ENCODE peak calls at places on chromosomes 3 and 15, in nine cellular contexts. B, T, N, W, K, I, A, Z and U are unnamed samples. For H3K4me1, the result is how much of the 10 kb centered on the place peaks cover.

GRCh38 chr3:67123914-67124313 is 125.8 kb downstream of the KBTBD8 start:
- DNase-seq in A (no peak), N (no peak), T (no peak), B (no peak), I (no peak), Z (no peak), W (no peak), K (no peak), U (no peak)

GRCh38 chr3:71185733-71186455 is 397.6 kb downstream of the FOXP1 start:
- DNase-seq in K (no peak), W (no peak), N (peak), Z (no peak), I (no peak), T (peak), B (peak), A (peak), U (no peak)

GRCh38 chr3:59978979-59979378 is 929.2 kb upstream of the CFAP20DC start:
- DNase-seq in Z (no peak), W (no peak), A (no peak), T (no peak), K (no peak), N (no peak), B (no peak), I (no peak), U (no peak)

GRCh38 chr15:47405768-47406167 is 311.5 kb upstream of the SEMA6D start:
- DNase-seq in W (no peak), B (no peak), T (no peak), I (no peak), K (no peak), N (no peak), Z (no peak), A (no peak), U (no peak)

GRCh38 chr3:143040264-143040879 is 39.0 kb downstream of the U2SURP start:
- DNase-seq in T (peak), A (no peak), I (peak), Z (no peak), K (no peak), W (no peak), N (peak), B (peak), U (peak)

GRCh38 chr3:190676477-190676876 is 162.6 kb downstream of the IL1RAP start:
- DNase-seq in Z (no peak), K (no peak), N (peak), W (no peak), I (no peak), T (peak), A (no peak), B (peak), U (no peak)

GRCh38 chr3:115836944-115837343 is 213.6 kb downstream of the GAP43 start:
- DNase-seq in B (peak), W (no peak), I (peak), Z (no peak), T (peak), N (peak), A (no peak), K (no peak), U (peak)

GRCh38 chr15:87369269-87369668 is 887.3 kb downstream of the NTRK3 start:
- DNase-seq in B (peak), Z (no peak), I (no peak), K (no peak), A (no peak), T (peak), N (peak), W (no peak), U (peak)

GRCh38 chr3:128623762-128624176 is 26.8 kb downstream of the RPN1 start:
- DNase-seq in K (no peak), T (peak), Z (no peak), N (no peak), B (peak), A (no peak), W (peak), I (no peak), U (peak)

GRCh38 chr3:167976880-167977498 is 118.7 kb downstream of the GOLIM4 start:
- DNase-seq in W (no peak), N (no peak), I (no peak), K (no peak), T (no peak), B (no peak), Z (no peak), A (no peak), U (no peak)

GRCh38 chr3:67692621-67693020 is 38.2 kb upstream of the SUCLG2 start:
- DNase-seq in T (no peak), B (peak), N (no peak), A (no peak), K (no peak), I (no peak), W (no peak), Z (no peak), U (peak)

GRCh38 chr3:113606539-113607218 is 74.3 kb downstream of the SIDT1 start:
- DNase-seq in N (no peak), T (no peak), K (no peak), B (no peak), A (peak), Z (no peak), W (no peak), I (no peak), U (no peak)

GRCh38 chr3:178325330-178325729 is 210.9 kb upstream of the KCNMB2 start:
- DNase-seq in A (no peak), I (peak), B (peak), Z (no peak), K (no peak), T (peak), W (no peak), N (peak), U (peak)

GRCh38 chr3:186772281-186772885 is 11.0 kb upstream of the EIF4A2 start:
- DNase-seq in B (no peak), I (no peak), T (no peak), W (no peak), A (peak), K (no peak), N (no peak), Z (no peak), U (no peak)

GRCh38 chr3:184186902-184187207 is 856 bp downstream of the ABCF3 start:
- DNase-seq in T (no peak), W (no peak), K (no peak), I (no peak), Z (no peak), B (no peak), N (no peak), A (no peak), U (no peak)

GRCh38 chr3:144105542-144105941 is 133.9 kb downstream of the DIPK2A start:
- DNase-seq in Z (no peak), T (no peak), B (no peak), K (no peak), A (no peak), I (no peak), N (no peak), W (no peak), U (no peak)

GRCh38 chr15:49101536-49101935 is 53.9 kb downstream of the COPS2 start:
- DNase-seq in Z (no peak), A (no peak), W (no peak), I (no peak), K (no peak), N (no peak), T (peak), B (peak), U (no peak)

GRCh38 chr3:105997800-105998526 is 129.2 kb upstream of the CBLB start:
- DNase-seq in B (peak), N (peak), K (no peak), A (no peak), I (no peak), Z (no peak), T (peak), W (peak), U (peak)

GRCh38 chr15:58684036-58684700 is 65.3 kb downstream of the ADAM10 start:
- DNase-seq in W (no peak), K (no peak), I (peak), B (peak), Z (no peak), A (no peak), T (no peak), N (no peak), U (no peak)

GRCh38 chr15:63953524-63953923 is 92.8 kb downstream of the DAPK2 start:
- DNase-seq in I (no peak), N (no peak), W (no peak), T (no peak), A (no peak), K (no peak), Z (no peak), B (no peak), U (no peak)

GRCh38 chr3:49780080-49780967 is 6.0 kb downstream of the IP6K1 start:
- DNase-seq in A (no peak), N (no peak), K (no peak), I (no peak), Z (no peak), W (no peak), B (no peak), T (peak), U (no peak)

GRCh38 chr15:73578036-73578435 is 55.2 kb downstream of the NPTN start:
- DNase-seq in I (no peak), N (no peak), K (no peak), A (no peak), Z (no peak), T (no peak), B (no peak), W (no peak), U (no peak)

GRCh38 chr15:89664441-89664840 is 9.2 kb upstream of the KIF7 start:
- DNase-seq in N (no peak), Z (no peak), I (no peak), T (no peak), W (no peak), A (no peak), K (no peak), B (no peak), U (no peak)

GRCh38 chr3:181773921-181774320 is 62.2 kb downstream of the SOX2 start:
- DNase-seq in T (no peak), I (no peak), A (no peak), B (no peak), K (no peak), W (no peak), Z (no peak), N (no peak), U (no peak)

GRCh38 chr3:16338124-16338523 is 73.1 kb downstream of the OXNAD1 start:
- DNase-seq in A (peak), B (no peak), Z (peak), T (no peak), N (no peak), W (no peak), K (no peak), I (no peak), U (no peak)

GRCh38 chr3:134065252-134065651 is 35.5 kb upstream of the SLCO2A1 start:
- DNase-seq in W (no peak), N (no peak), A (no peak), T (no peak), K (no peak), I (no peak), Z (no peak), B (no peak), U (no peak)

GRCh38 chr15:78301326-78301725 is 1.9 kb upstream of the SKIC8 start:
- DNase-seq in B (no peak), I (no peak), N (no peak), T (no peak), A (no peak), K (no peak), Z (no peak), W (no peak), U (no peak)

GRCh38 chr3:37863949-37864822 is 2.5 kb downstream of the CTDSPL start:
- DNase-seq in W (no peak), N (peak), Z (no peak), K (no peak), B (no peak), A (no peak), T (no peak), I (no peak), U (no peak)

DNA sequence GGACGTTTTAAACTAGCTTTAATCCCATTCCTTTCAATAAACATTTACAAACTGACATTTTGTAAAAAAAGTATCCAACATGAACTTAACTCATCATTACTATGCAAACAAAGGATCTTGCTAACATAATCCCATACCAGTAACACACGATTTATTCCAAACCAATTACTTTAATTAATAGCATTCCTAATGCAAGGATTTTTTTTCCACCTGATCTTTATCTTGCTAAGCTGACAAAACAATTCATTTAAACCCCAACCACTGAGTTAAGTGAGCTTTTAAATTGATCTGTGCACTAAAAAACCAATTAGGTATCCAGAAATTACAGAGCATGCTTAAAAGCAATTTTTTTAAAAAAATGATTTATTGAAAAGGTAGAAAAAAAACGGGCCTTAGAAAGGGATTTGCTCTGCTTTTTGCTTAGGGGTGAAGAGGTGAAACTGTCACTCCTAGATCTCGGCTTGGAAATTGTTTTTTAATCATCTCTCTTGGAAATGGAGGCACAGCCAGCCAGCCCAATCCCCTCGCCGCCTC is 1.2 kb downstream of the SH3BP5 start:
- DNase-seq in I (no peak), N (no peak), K (no peak), Z (no peak), A (no peak), T (no peak), W (no peak), B (no peak), U (no peak)
- H3K4me1 ChIP-seq in I (under half), N (under half), K (under half), Z (half or more), A (under half), T (under half), W (half or more), B (under half), U (under half)

GRCh38 chr15:95687686-95688085 is 642.8 kb upstream of the NR2F2 start:
- DNase-seq in B (no peak), A (no peak), K (no peak), Z (no peak), T (no peak), W (no peak), N (no peak), I (no peak), U (no peak)
- H3K27ac ChIP-seq in B (no peak), A (no peak), K (no peak), Z (no peak), T (no peak), W (no peak), N (no peak), I (no peak), U (no peak)

DNA sequence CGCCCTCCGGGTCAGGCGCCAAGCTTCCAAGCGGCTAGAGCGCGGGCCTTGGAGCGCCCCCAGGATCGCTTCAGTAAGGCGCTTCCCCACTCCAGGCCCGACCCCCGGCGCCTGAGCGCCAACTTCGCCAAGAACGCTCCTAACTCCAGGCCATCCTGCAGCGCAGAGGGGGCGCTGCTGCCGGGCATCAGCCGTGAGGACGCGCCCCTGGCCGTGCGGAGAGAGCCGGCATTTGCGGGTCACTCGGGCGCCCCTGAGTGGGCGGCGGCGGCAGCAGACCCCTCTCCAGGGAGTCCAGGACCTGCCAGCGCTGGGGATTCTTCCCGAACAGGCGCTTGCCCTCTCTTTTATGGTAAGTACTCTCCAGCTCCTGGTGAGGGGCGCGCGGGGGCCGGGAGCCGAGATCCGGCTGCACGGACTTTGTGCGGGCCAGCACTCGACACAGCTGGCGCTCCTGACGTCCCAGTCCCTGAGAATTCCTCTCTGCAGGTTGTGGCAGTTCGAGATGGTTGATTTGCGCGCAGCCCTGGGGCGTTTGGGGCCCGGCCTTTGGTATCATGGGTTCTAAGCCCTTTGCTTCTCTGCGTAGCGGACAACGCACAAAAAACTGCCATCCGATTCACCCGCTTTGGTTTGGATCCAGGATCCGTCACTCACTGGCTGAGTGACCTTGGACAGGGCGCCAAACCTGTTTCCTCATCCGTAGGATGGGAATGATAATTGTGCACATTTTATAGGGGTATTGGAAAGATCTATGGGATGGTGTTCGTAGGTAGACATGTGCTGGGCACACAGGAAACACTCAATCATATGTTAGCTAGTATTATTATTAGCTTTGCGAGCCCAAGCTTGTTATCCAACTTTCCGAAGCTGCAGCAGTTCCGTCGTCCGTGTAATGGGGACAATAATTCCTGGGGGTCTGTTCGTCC is 758 bp downstream of the SPSB4 start:
- DNase-seq in K (no peak), I (peak), N (no peak), W (no peak), B (peak), T (peak), A (no peak), Z (no peak), U (peak)
- TF ChIP-seq CTCF in K (no peak), I (peak), N (no peak), W (no peak), B (no peak), T (no peak), A (no peak), Z (no peak), U (no peak)

GRCh38 chr3:159798951-159799350 is 189.7 kb upstream of the IL12A start:
- DNase-seq in A (no peak), N (peak), T (peak), I (no peak), W (no peak), Z (no peak), K (no peak), B (peak), U (peak)
- H3K4me1 ChIP-seq in A (under half), N (under half), T (under half), I (under half), W (under half), Z (under half), K (under half), B (under half), U (under half)

DNA sequence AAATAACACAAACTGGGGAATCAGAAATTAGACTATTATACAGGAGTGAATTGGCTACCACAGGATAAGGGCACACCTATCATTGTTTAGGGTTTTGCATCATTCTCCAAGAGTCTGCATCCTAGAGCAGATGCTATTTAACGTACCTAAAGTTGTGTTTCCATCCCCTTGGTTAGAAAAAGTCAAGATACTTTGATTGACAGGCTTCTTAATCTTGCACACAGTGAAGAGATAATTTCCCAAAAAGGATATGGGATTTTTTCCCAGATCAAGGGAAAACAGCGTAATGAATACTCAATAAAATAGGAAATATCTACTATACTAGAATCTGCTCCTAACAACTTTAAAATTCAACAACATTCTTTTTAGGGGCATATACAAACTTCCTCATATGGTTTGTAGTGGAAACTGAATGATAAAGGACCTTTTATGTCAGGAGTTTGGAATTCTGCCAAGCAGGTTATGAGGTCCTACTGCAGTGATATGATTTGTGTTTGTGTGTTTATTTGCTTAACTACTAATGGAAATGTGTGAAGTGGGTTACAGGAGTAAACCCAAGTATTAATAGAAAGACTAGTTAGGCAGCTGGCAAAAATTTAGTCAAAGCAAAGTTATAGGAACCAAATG is 124.1 kb upstream of the MME start:
- DNase-seq in T (no peak), B (no peak), I (no peak), W (no peak), Z (no peak), K (no peak), N (no peak), A (no peak), U (no peak)
- H3K27ac ChIP-seq in T (no peak), B (no peak), I (no peak), W (no peak), Z (no peak), K (no peak), N (no peak), A (no peak), U (no peak)

GRCh38 chr3:108171095-108171494 is 51.1 kb downstream of the IFT57 start:
- DNase-seq in A (no peak), Z (no peak), B (no peak), I (no peak), T (no peak), K (no peak), W (no peak), N (no peak), U (no peak)
- TF ChIP-seq CTCF in A (no peak), Z (no peak), B (no peak), I (no peak), T (no peak), K (no peak), W (no peak), N (no peak), U (no peak)

DNA sequence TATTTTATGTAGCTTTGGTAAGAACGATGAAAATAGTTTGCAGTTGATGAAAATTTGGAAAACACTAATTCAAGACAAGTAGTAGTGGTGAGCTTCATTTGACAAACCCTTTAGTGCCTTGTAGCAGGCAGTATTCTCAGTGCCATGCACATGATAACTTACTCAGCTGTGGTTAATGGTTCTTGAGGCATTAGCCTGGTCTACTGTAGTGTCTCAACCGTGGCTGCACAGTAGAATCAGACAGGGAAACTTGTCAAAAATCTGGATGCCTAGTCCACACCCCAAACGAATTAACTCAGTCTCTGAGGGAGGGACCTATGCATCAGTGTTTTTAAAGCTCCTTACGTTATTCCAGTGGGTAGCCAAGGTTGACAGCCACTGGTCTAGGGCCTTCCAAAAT is 45.4 kb downstream of the PSMD6 start:
- DNase-seq in I (no peak), K (no peak), W (no peak), N (no peak), A (no peak), B (no peak), T (no peak), Z (no peak), U (no peak)
- H3K4me1 ChIP-seq in I (half or more), K (under half), W (under half), N (under half), A (half or more), B (under half), T (under half), Z (half or more), U (under half)